ENCODE peak calls at places on chromosomes 12 and 14, in five cellular contexts. U, M, C, G and R are unnamed samples.
A peak's percentile ranks its signal among the peaks of the same experiment; 100 is the strongest.

GRCh38 chr14:61516125-61516740 is 179.1 kb upstream of the HIF1A start:
- DNase-seq in M (peak; percentile 66), C (no peak), U (no peak), G (no peak), R (no peak)

GRCh38 chr12:28958553-28959195 is 190.4 kb upstream of the FAR2 start:
- DNase-seq in U (no peak), M (peak; percentile 80), C (no peak), G (no peak), R (no peak)

GRCh38 chr12:111597731-111598636 is 1.1 kb downstream of the ATXN2 start:
- DNase-seq in M (peak; percentile 26), U (no peak), C (peak; percentile 47), G (no peak), R (no peak)

GRCh38 chr12:6294533-6295186 is 15.8 kb upstream of the PLEKHG6 start:
- DNase-seq in U (no peak), G (peak; percentile 39), M (peak; percentile 13), C (no peak), R (no peak)

GRCh38 chr14:101761032-101761880 is at the start of gene PPP2R5C:
- DNase-seq in C (peak; percentile 72), G (peak; percentile 77), M (peak; percentile 84), U (peak; percentile 50), R (peak; percentile 65)

GRCh38 chr12:39032034-39032433 is 126.6 kb upstream of the CPNE8 start:
- DNase-seq in C (no peak), G (no peak), U (no peak), M (no peak), R (no peak)

GRCh38 chr12:66409195-66409871 is 107.0 kb downstream of the HELB start:
- DNase-seq in U (peak; percentile 33), M (peak; percentile 80), G (no peak), C (peak; percentile 15), R (no peak)

GRCh38 chr12:107948675-107949074 is 174.2 kb downstream of the ASCL4 start:
- DNase-seq in C (no peak), U (no peak), M (no peak), G (no peak), R (no peak)

GRCh38 chr12:27624586-27624985 is 71.7 kb upstream of the REP15 start:
- DNase-seq in U (no peak), G (no peak), C (no peak), M (no peak), R (no peak)

GRCh38 chr12:92030618-92031017 is 115.0 kb downstream of the BTG1 start:
- DNase-seq in G (no peak), M (peak; percentile 76), U (no peak), C (no peak), R (no peak)

GRCh38 chr14:64737391-64738305 is 33.4 kb downstream of the PLEKHG3 start:
- DNase-seq in G (no peak), C (no peak), M (no peak), U (no peak), R (no peak)

GRCh38 chr14:60648934-60649814 is at the start of gene SIX1:
- DNase-seq in M (peak; percentile 91), U (peak; percentile 67), G (peak; percentile 89), C (no peak), R (peak; percentile 45)

GRCh38 chr14:58637040-58637390 is 747 bp upstream of the DACT1 start:
- DNase-seq in C (no peak), U (no peak), G (peak; percentile 60), M (peak; percentile 91), R (no peak)

GRCh38 chr14:65927871-65928270 is 515.3 kb downstream of the FUT8 start:
- DNase-seq in U (no peak), M (no peak), C (no peak), G (peak; percentile 84), R (peak; percentile 8)

GRCh38 chr12:52916225-52916624 is 11.3 kb upstream of the KRT8 start:
- DNase-seq in C (no peak), M (no peak), U (no peak), G (no peak), R (no peak)

GRCh38 chr14:96805906-96806305 is 8.7 kb downstream of the VRK1 start:
- DNase-seq in U (no peak), M (no peak), C (no peak), G (no peak), R (no peak)

GRCh38 chr14:59336078-59336477 is 129.1 kb downstream of the GPR135 start:
- DNase-seq in U (no peak), M (peak; percentile 33), G (no peak), C (no peak), R (no peak)

GRCh38 chr12:127083028-127083949 is 1183.7 kb upstream of the TMEM132C start:
- DNase-seq in M (peak; percentile 87), U (no peak), G (peak; percentile 82), C (no peak), R (peak; percentile 89)

GRCh38 chr12:84995646-84996045 is 40.4 kb downstream of the TSPAN19 start:
- DNase-seq in U (no peak), M (peak; percentile 45), G (no peak), C (no peak), R (no peak)

GRCh38 chr12:130281157-130281799 is 56.4 kb upstream of the PIWIL1 start:
- DNase-seq in C (no peak), M (no peak), G (no peak), U (no peak), R (no peak)

GRCh38 chr12:98185606-98186005 is 329.8 kb upstream of the TMPO start:
- DNase-seq in G (no peak), C (no peak), U (peak; percentile 27), M (peak; percentile 2), R (no peak)

GRCh38 chr14:22852940-22853767 is 16.8 kb downstream of the MMP14 start:
- DNase-seq in C (peak; percentile 73), U (peak; percentile 77), G (peak; percentile 39), M (peak; percentile 92), R (peak; percentile 50)

GRCh38 chr12:13816394-13816793 is 165.0 kb downstream of the GRIN2B start:
- DNase-seq in U (no peak), G (no peak), C (no peak), M (no peak), R (no peak)